ENCODE peak calls at places on chromosomes 11 and 22, in ten cellular contexts. U, S, W, C, Y, K, F, H, P and L are unnamed samples.
A peak's percentile ranks its signal among the peaks of the same experiment; 100 is the strongest.

GRCh38 chr22:36330655-36331305 is 57.0 kb downstream of the MYH9 start:
- DNase-seq in U (peak; percentile 69), S (no peak), W (no peak), C (peak; percentile 92), Y (peak; percentile 55), K (no peak), F (no peak), H (no peak), P (no peak), L (peak; percentile 79)

GRCh38 chr11:11179239-11179638 is 173.8 kb downstream of the CSNK2A3 start:
- DNase-seq in U (no peak), S (no peak), W (peak; percentile 29), C (peak; percentile 22), Y (no peak), K (no peak), F (no peak), H (no peak), P (no peak), L (peak; percentile 70)

GRCh38 chr22:33864723-33865130 is 55.5 kb downstream of the LARGE1 start:
- DNase-seq in U (peak; percentile 56), S (no peak), W (no peak), C (no peak), Y (no peak), K (no peak), F (no peak), H (no peak), P (no peak), L (no peak)

GRCh38 chr11:134266841-134267251 is 9.3 kb upstream of the GLB1L3 start:
- DNase-seq in U (no peak), S (no peak), W (no peak), C (peak; percentile 66), Y (peak; percentile 51), K (no peak), F (no peak), H (no peak), P (no peak), L (peak; percentile 81)

GRCh38 chr11:129143335-129143734 is 48.8 kb downstream of the ARHGAP32 start:
- DNase-seq in U (peak; percentile 59), S (peak; percentile 75), W (peak; percentile 96), C (peak; percentile 40), Y (peak; percentile 54), K (no peak), F (no peak), H (no peak), P (no peak), L (peak; percentile 100)

GRCh38 chr11:9065614-9066431 is 25.6 kb downstream of the SCUBE2 start:
- DNase-seq in U (no peak), S (no peak), W (no peak), C (no peak), Y (no peak), K (no peak), F (no peak), H (peak; percentile 12), P (no peak), L (no peak)

GRCh38 chr11:2776351-2777061 is 76.7 kb upstream of the KCNQ1OT1 start:
- DNase-seq in U (no peak), S (peak; percentile 41), W (no peak), C (no peak), Y (peak; percentile 26), K (no peak), F (peak; percentile 6), H (no peak), P (no peak), L (no peak)

GRCh38 chr11:112513936-112514716 is 253.5 kb upstream of the PLET1 start:
- DNase-seq in U (no peak), S (no peak), W (no peak), C (no peak), Y (no peak), K (no peak), F (no peak), H (peak; percentile 59), P (no peak), L (no peak)

GRCh38 chr22:38177926-38178604 is 3.6 kb downstream of the PLA2G6 start:
- DNase-seq in U (peak; percentile 30), S (no peak), W (peak; percentile 78), C (peak; percentile 90), Y (no peak), K (no peak), F (no peak), H (no peak), P (no peak), L (peak; percentile 95)

GRCh38 chr22:23288301-23289129 is 108.2 kb downstream of the BCR start:
- DNase-seq in U (no peak), S (no peak), W (no peak), C (no peak), Y (no peak), K (no peak), F (no peak), H (no peak), P (no peak), L (no peak)

GRCh38 chr11:459511-460220 is 9.6 kb downstream of the PTDSS2 start:
- DNase-seq in U (peak; percentile 16), S (no peak), W (no peak), C (no peak), Y (no peak), K (no peak), F (no peak), H (no peak), P (no peak), L (no peak)

GRCh38 chr11:48006301-48006992 is 26.1 kb downstream of the PTPRJ start:
- DNase-seq in U (no peak), S (no peak), W (no peak), C (no peak), Y (no peak), K (no peak), F (no peak), H (no peak), P (no peak), L (peak; percentile 82)

GRCh38 chr11:84899740-84900139 is 727.4 kb downstream of the DLG2 start:
- DNase-seq in U (no peak), S (no peak), W (peak; percentile 2), C (peak; percentile 91), Y (no peak), K (no peak), F (no peak), H (no peak), P (no peak), L (no peak)

GRCh38 chr11:33417121-33417520 is 159.9 kb downstream of the HIPK3 start:
- DNase-seq in U (no peak), S (no peak), W (no peak), C (no peak), Y (no peak), K (no peak), F (no peak), H (no peak), P (no peak), L (no peak)

GRCh38 chr11:6307879-6308278 is 12.4 kb downstream of the CAVIN3 start:
- DNase-seq in U (no peak), S (no peak), W (peak; percentile 33), C (no peak), Y (no peak), K (no peak), F (no peak), H (no peak), P (no peak), L (peak; percentile 46)

GRCh38 chr22:44093791-44094190 is 69.7 kb downstream of the PARVB start:
- DNase-seq in U (no peak), S (no peak), W (no peak), C (no peak), Y (no peak), K (no peak), F (no peak), H (no peak), P (no peak), L (no peak)

GRCh38 chr22:17774206-17774927 is at the start of gene BID:
- DNase-seq in U (peak; percentile 68), S (no peak), W (peak; percentile 49), C (no peak), Y (no peak), K (peak; percentile 44), F (peak; percentile 47), H (peak; percentile 14), P (peak; percentile 53), L (peak; percentile 22)

GRCh38 chr11:8344346-8344745 is 80.7 kb upstream of the LMO1 start:
- DNase-seq in U (no peak), S (no peak), W (no peak), C (no peak), Y (no peak), K (no peak), F (no peak), H (no peak), P (no peak), L (no peak)